ENCODE peak calls at places on chromosomes 6 and 20, in eight cellular contexts. K is prostate gland, F is mammary epithelial cell, Y is brain microvascular endothelial cell, E is body of pancreas, T is IMR-90, N is neural progenitor cell, Z is breast epithelium. B is an unnamed sample.

GRCh38 chr20:62638680-62639406 is 3.5 kb upstream of the SLCO4A1 start:
- DNase-seq in Y (no peak), N (no peak), F (no peak), T (no peak), E (no peak), Z (no peak), K (no peak), B (no peak)

GRCh38 chr20:14617123-14617522 is 279.7 kb upstream of the FLRT3 start:
- DNase-seq in F (peak), E (no peak), N (no peak), Z (no peak), T (no peak), K (no peak), Y (no peak), B (no peak)

GRCh38 chr6:113248532-113248931 is 608.6 kb upstream of the MARCKS start:
- DNase-seq in F (no peak), T (no peak), N (no peak), K (no peak), Z (no peak), Y (no peak), E (no peak), B (no peak)

GRCh38 chr20:2084703-2085102 is 16.9 kb upstream of the STK35 start:
- DNase-seq in Y (no peak), T (no peak), E (no peak), N (no peak), K (no peak), F (peak), Z (no peak), B (no peak)

GRCh38 chr6:6825986-6826901 is 237.7 kb downstream of the LY86 start:
- DNase-seq in E (peak), N (no peak), Z (peak), K (no peak), F (peak), T (no peak), Y (no peak), B (peak)

GRCh38 chr6:6680524-6680923 is 92.0 kb downstream of the LY86 start:
- DNase-seq in Y (no peak), F (no peak), E (no peak), N (no peak), Z (no peak), T (no peak), K (no peak), B (no peak)

GRCh38 chr20:63138855-63139341 is 77.0 kb downstream of the YTHDF1 start:
- DNase-seq in K (no peak), Y (no peak), T (no peak), E (no peak), N (no peak), F (peak), Z (no peak), B (peak)

GRCh38 chr6:98838027-98838426 is 3.7 kb downstream of the POU3F2 start:
- DNase-seq in T (no peak), N (peak), F (no peak), Z (no peak), E (no peak), Y (no peak), K (no peak), B (no peak)

GRCh38 chr6:32047084-32047478 is 8.9 kb downstream of the CYP21A2 start:
- DNase-seq in K (no peak), N (no peak), F (no peak), E (no peak), Y (peak), Z (no peak), T (peak), B (peak)

GRCh38 chr20:59709636-59710035 is 105.3 kb downstream of the PHACTR3 start:
- DNase-seq in E (no peak), Z (no peak), Y (no peak), N (no peak), F (no peak), T (no peak), K (no peak), B (no peak)

GRCh38 chr6:112620832-112621569 is 273.9 kb downstream of the RFPL4B start:
- DNase-seq in E (no peak), N (no peak), Y (peak), Z (no peak), T (peak), F (peak), K (no peak), B (peak)

GRCh38 chr6:124888581-124889371 is 73.5 kb upstream of the RNF217 start:
- DNase-seq in F (no peak), Y (no peak), E (no peak), Z (no peak), N (no peak), T (peak), K (no peak), B (peak)

GRCh38 chr6:158817298-158818007 is 1.7 kb downstream of the EZR start:
- DNase-seq in E (peak), K (peak), T (peak), Y (peak), F (no peak), N (peak), Z (no peak), B (peak)

GRCh38 chr20:49909499-49910339 is 5.6 kb downstream of the SPATA2 start:
- DNase-seq in T (no peak), N (peak), Y (no peak), K (peak), Z (no peak), F (no peak), E (peak), B (no peak)
- TF ChIP-seq CTCF in T (no peak), N (peak), Y (peak), K (no peak), Z (no peak), F (no peak), E (no peak), B (peak)

GRCh38 chr6:117448011-117448410 is 22.3 kb upstream of the ROS1 start:
- DNase-seq in K (no peak), E (no peak), T (no peak), Z (no peak), N (peak), Y (no peak), F (no peak), B (peak)
- H3K4me3 ChIP-seq in K (no peak), E (no peak), T (no peak), Z (no peak), N (no peak), Y (no peak), F (no peak), B (no peak)

GRCh38 chr20:57709823-57710799 is at the start of gene PMEPA1:
- DNase-seq in N (peak), K (peak), F (peak), T (peak), Z (peak), Y (peak), E (peak), B (peak)
- TF ChIP-seq CTCF in N (no peak), K (no peak), F (no peak), T (no peak), Z (peak), Y (no peak), E (no peak), B (no peak)

DNA sequence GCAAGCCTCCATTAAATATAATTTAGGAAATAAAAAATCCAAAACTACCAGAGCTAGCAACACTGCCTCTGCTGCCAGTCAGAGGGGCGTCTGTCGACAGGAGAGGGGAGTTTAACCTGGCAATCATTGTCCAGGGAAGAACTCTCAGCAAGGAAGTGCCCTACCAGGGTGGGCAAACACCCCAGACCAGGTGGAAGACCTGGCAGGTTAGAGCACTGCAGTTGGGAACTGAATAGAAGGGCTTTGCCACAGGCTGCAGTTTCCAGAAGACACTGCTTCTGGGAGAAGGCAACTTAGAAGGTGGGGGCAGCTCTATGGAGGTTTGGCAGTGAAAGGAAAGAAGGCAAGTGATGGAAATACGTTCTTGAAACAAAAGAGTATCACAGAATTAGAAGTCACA is 11.5 kb downstream of the NAPB start:
- DNase-seq in K (no peak), Y (no peak), Z (no peak), N (no peak), E (no peak), F (no peak), T (no peak), B (no peak)
- H3K4me3 ChIP-seq in K (no peak), Y (no peak), Z (no peak), N (no peak), E (no peak), F (no peak), T (no peak), B (no peak)

GRCh38 chr6:218153-219018 is 73.9 kb upstream of the DUSP22 start:
- DNase-seq in T (no peak), N (no peak), Z (no peak), E (no peak), K (no peak), F (no peak), Y (no peak), B (no peak)
- TF ChIP-seq CTCF in T (no peak), N (no peak), Z (no peak), E (no peak), K (no peak), F (no peak), Y (no peak), B (no peak)